ENCODE peak calls at places on chromosomes 4 and X, in five cellular contexts. M, X, O, W and C are unnamed samples.

GRCh38 chr4:153501578-153501977 is 35.4 kb downstream of the TMEM131L start:
- DNase-seq in W (no peak), X (no peak), M (no peak), O (no peak), C (no peak)

GRCh38 chr4:4202510-4202909 is 24.2 kb downstream of the OTOP1 start:
- DNase-seq in X (no peak), O (no peak), W (no peak), M (no peak), C (no peak)

GRCh38 chr4:95091272-95091671 is 333.5 kb downstream of the BMPR1B start:
- DNase-seq in M (no peak), W (peak), O (no peak), X (peak), C (no peak)

GRCh38 chrX:131405497-131405896 is 116.4 kb upstream of the IGSF1 start:
- DNase-seq in O (no peak), M (no peak), X (no peak), W (no peak), C (no peak)

GRCh38 chr4:48109413-48110263 is 24.4 kb downstream of the TXK start:
- DNase-seq in O (no peak), X (peak), W (peak), M (no peak), C (no peak)

GRCh38 chrX:31092476-31092875 is 20.6 kb upstream of the FTHL17 start:
- DNase-seq in M (no peak), X (no peak), O (no peak), W (peak), C (no peak)

GRCh38 chrX:78945186-78945912 is at the start of gene P2RY10:
- DNase-seq in X (no peak), W (no peak), M (no peak), O (peak), C (no peak)

GRCh38 chrX:7771788-7772438 is 71.1 kb upstream of the VCX start:
- DNase-seq in O (peak), M (no peak), X (no peak), W (no peak), C (no peak)

GRCh38 chrX:140723251-140723650 is 13.7 kb downstream of the LINC00632 start:
- DNase-seq in M (no peak), O (no peak), X (peak), W (peak), C (no peak)

GRCh38 chr4:121698119-121698732 is 1.4 kb upstream of the ANXA5 start:
- DNase-seq in O (no peak), M (peak), W (no peak), X (no peak), C (no peak)

GRCh38 chr4:38670061-38670894 is 6.3 kb downstream of the KLF3 start:
- DNase-seq in M (no peak), O (no peak), W (no peak), X (no peak), C (no peak)

DNA sequence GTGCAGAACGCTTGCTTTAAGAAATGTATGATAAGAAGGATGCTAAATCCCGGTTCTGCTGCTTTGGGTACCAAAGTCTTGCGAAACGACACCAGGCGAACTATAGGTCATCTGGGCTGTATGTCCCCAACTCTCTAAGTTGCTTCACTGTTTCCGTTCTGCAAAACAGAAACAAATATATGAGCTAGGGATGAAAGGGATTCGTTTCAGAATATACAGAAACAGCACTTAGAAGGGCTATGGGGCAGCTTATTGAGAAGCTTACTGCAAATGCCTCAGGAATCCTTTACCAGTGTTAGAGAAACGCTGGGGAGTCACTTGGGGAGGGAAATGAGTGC is 293 bp upstream of the LRCH2 start:
- DNase-seq in O (no peak), X (no peak), M (no peak), W (peak), C (no peak)
- H3K4me3 ChIP-seq in O (no peak), X (peak), M (peak), W (peak), C (peak)

DNA sequence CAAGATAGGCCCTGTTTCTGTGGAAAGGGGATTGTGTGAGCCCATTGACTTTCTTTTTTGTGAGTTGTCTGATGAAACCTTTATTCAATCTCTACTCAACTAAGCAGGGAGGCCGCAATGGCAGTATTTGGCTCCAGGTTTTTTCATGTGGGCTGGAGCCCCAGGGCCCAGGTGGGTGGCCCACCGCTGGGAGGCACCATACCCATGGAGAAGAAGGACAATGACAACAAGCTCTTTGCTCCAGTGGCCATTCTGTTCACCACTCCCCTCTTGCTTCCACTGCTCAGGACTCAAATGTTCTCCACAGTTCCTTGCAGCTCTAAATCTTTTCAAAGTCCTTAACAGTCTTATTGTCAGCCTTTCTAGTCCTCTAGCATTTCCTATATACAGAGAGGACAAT is 54.1 kb downstream of the HOPX start:
- DNase-seq in M (no peak), O (no peak), X (no peak), W (peak), C (no peak)
- TF ChIP-seq CTCF in M (no peak), O (no peak), X (no peak), W (no peak), C (no peak)

GRCh38 chr4:68907788-68908700 is 43.6 kb downstream of the UGT2A3 start:
- DNase-seq in X (no peak), O (no peak), W (peak), M (no peak), C (no peak)

GRCh38 chr4:68905598-68906237 is 45.9 kb downstream of the UGT2A3 start:
- DNase-seq in X (no peak), M (no peak), O (no peak), W (peak), C (no peak)

GRCh38 chr4:68907230-68907629 is 44.4 kb downstream of the UGT2A3 start:
- DNase-seq in M (no peak), X (no peak), O (no peak), W (peak), C (no peak)

GRCh38 chr4:68904786-68905185 is 46.8 kb downstream of the UGT2A3 start:
- DNase-seq in W (no peak), X (no peak), M (no peak), O (peak), C (no peak)

GRCh38 chr4:68906238-68907137 is 45.1 kb downstream of the UGT2A3 start:
- DNase-seq in M (no peak), X (no peak), W (peak), O (no peak), C (no peak)
- H3K4me3 ChIP-seq in M (peak), X (peak), W (peak), O (no peak), C (no peak)

DNA sequence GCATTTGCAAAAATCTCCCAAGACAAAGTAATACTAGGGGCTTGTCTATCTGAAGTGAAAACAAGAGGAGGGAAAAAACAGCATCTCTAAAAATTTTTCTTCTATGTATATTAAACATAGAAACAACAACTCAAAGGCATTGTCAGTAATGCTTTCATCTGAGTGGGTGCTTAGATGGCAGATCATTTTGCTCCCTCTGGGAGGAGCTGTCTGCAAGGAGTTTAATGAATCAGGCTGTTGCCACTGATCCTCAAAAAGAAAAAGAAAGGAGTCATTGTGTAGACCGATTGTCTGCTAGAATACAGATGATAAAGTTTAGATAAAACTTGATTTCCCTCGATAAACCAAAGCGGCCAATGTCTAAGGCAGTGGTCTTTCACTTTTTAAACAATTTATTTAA is 49.7 kb upstream of the KLHL8 start:
- DNase-seq in X (peak), O (no peak), M (no peak), W (peak), C (peak)
- TF ChIP-seq CTCF in X (peak), O (peak), M (peak), W (peak), C (peak)

GRCh38 chr4:140315970-140316369 is 57.5 kb upstream of the SCOC start:
- DNase-seq in X (no peak), O (no peak), M (no peak), W (no peak), C (no peak)
- H3K4me3 ChIP-seq in X (no peak), O (no peak), M (no peak), W (no peak), C (no peak)

GRCh38 chrX:115960440-115961084 is 210.0 kb upstream of the AGTR2 start:
- DNase-seq in W (no peak), X (no peak), M (no peak), O (peak), C (no peak)

GRCh38 chrX:115952417-115953092 is 218.0 kb upstream of the AGTR2 start:
- DNase-seq in X (no peak), O (no peak), M (no peak), W (no peak), C (peak)

GRCh38 chrX:115958687-115959359 is 211.7 kb upstream of the AGTR2 start:
- DNase-seq in W (no peak), X (no peak), M (no peak), O (no peak), C (no peak)

GRCh38 chrX:115957862-115958490 is 212.6 kb upstream of the AGTR2 start:
- DNase-seq in W (no peak), M (no peak), O (no peak), X (no peak), C (peak)
- TF ChIP-seq CTCF in W (no peak), M (no peak), O (no peak), X (no peak), C (peak)

DNA sequence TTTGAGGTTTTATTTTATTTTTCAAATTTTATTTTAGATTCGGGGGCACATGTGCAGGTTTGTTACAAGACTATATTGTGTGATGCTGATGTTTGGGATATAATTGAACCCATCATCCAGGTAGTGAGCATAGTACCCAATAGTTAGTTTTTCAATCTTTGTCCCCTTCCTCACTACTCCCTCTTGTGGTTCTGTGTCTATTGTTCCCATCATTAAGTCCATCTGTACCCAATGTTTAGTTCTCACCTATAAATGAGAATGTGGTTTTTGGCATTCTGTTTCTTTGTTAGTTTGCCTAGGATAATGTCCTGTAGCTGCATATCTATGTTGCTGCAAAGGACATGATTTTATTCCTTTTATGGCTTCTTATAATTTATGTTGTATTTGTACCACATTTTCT is 767.2 kb upstream of the ADGRL3 start:
- DNase-seq in W (no peak), O (no peak), M (no peak), X (no peak), C (no peak)
- H3K4me3 ChIP-seq in W (no peak), O (no peak), M (no peak), X (no peak), C (no peak)